ENCODE peak calls at places on chromosomes 4 and X, in nine cellular contexts. V, Z, L, G, H, T, D, B and P are unnamed samples.
A peak's percentile ranks its signal among the peaks of the same experiment; 100 is the strongest.

GRCh38 chrX:48908600-48908999 is 2.8 kb downstream of the SLC35A2 start:
- DNase-seq in V (no peak), Z (no peak), L (no peak), G (no peak), H (no peak), T (no peak), D (no peak), B (no peak), P (no peak)

GRCh38 chrX:51494409-51494808 is 2.0 kb downstream of the NUDT11 start:
- DNase-seq in V (peak; percentile 6), Z (peak; percentile 25), L (no peak), G (no peak), H (no peak), T (no peak), D (no peak), B (no peak), P (no peak)

GRCh38 chr4:94536649-94537464 is 85.1 kb downstream of the PDLIM5 start:
- DNase-seq in V (no peak), Z (no peak), L (no peak), G (no peak), H (no peak), T (no peak), D (no peak), B (no peak), P (no peak)

GRCh38 chrX:118346258-118347094 is 570 bp downstream of the WDR44 start:
- DNase-seq in V (peak; percentile 46), Z (peak; percentile 54), L (peak; percentile 37), G (peak; percentile 11), H (peak; percentile 33), T (no peak), D (peak; percentile 9), B (peak; percentile 40), P (no peak)

GRCh38 chr4:88008624-88009235 is 1.3 kb downstream of the PKD2 start:
- DNase-seq in V (peak; percentile 4), Z (no peak), L (no peak), G (no peak), H (no peak), T (no peak), D (peak; percentile 49), B (no peak), P (no peak)

GRCh38 chrX:66698273-66699204 is 59.7 kb upstream of the EDA2R start:
- DNase-seq in V (no peak), Z (no peak), L (no peak), G (no peak), H (no peak), T (no peak), D (no peak), B (no peak), P (no peak)

GRCh38 chr4:54067163-54067562 is 2.8 kb upstream of the CHIC2 start:
- DNase-seq in V (peak; percentile 69), Z (no peak), L (no peak), G (peak; percentile 29), H (peak; percentile 24), T (peak; percentile 42), D (no peak), B (peak; percentile 49), P (peak; percentile 91)

GRCh38 chr4:4542824-4543485 is 1.1 kb upstream of the STX18 start:
- DNase-seq in V (no peak), Z (peak; percentile 26), L (no peak), G (no peak), H (no peak), T (no peak), D (no peak), B (no peak), P (no peak)

GRCh38 chr4:95510145-95510544 is 38.6 kb downstream of the UNC5C start:
- DNase-seq in V (peak; percentile 17), Z (peak; percentile 14), L (no peak), G (no peak), H (no peak), T (no peak), D (peak; percentile 32), B (no peak), P (no peak)

GRCh38 chrX:42967681-42968080 is 189.7 kb upstream of the PPP1R2C start:
- DNase-seq in V (no peak), Z (no peak), L (no peak), G (no peak), H (no peak), T (no peak), D (no peak), B (no peak), P (no peak)

GRCh38 chrX:109472939-109473713 is 8.8 kb downstream of the GUCY2F start:
- DNase-seq in V (peak; percentile 21), Z (peak; percentile 46), L (no peak), G (no peak), H (no peak), T (no peak), D (peak; percentile 81), B (no peak), P (no peak)

GRCh38 chr4:63029380-63029779 is 1379.9 kb downstream of the TECRL start:
- DNase-seq in V (no peak), Z (no peak), L (no peak), G (no peak), H (no peak), T (no peak), D (no peak), B (no peak), P (no peak)

GRCh38 chrX:148871422-148872152 is 371.2 kb downstream of the AFF2 start:
- DNase-seq in V (no peak), Z (no peak), L (no peak), G (no peak), H (no peak), T (no peak), D (peak; percentile 70), B (no peak), P (peak; percentile 2)

GRCh38 chr4:177579649-177580048 is 137.4 kb upstream of the AGA start:
- DNase-seq in V (no peak), Z (no peak), L (no peak), G (no peak), H (no peak), T (no peak), D (no peak), B (no peak), P (no peak)

GRCh38 chr4:100848865-100849264 is 331.0 kb upstream of the EMCN start:
- DNase-seq in V (peak; percentile 19), Z (peak; percentile 4), L (no peak), G (no peak), H (no peak), T (no peak), D (no peak), B (no peak), P (no peak)

GRCh38 chrX:53223955-53224859 is 800 bp downstream of the KDM5C start:
- DNase-seq in V (peak; percentile 13), Z (peak; percentile 11), L (no peak), G (no peak), H (no peak), T (no peak), D (peak; percentile 33), B (no peak), P (peak; percentile 41)

GRCh38 chr4:1534076-1534872 is 128.0 kb upstream of the NKX1-1 start:
- DNase-seq in V (no peak), Z (no peak), L (no peak), G (no peak), H (no peak), T (no peak), D (no peak), B (no peak), P (no peak)

DNA sequence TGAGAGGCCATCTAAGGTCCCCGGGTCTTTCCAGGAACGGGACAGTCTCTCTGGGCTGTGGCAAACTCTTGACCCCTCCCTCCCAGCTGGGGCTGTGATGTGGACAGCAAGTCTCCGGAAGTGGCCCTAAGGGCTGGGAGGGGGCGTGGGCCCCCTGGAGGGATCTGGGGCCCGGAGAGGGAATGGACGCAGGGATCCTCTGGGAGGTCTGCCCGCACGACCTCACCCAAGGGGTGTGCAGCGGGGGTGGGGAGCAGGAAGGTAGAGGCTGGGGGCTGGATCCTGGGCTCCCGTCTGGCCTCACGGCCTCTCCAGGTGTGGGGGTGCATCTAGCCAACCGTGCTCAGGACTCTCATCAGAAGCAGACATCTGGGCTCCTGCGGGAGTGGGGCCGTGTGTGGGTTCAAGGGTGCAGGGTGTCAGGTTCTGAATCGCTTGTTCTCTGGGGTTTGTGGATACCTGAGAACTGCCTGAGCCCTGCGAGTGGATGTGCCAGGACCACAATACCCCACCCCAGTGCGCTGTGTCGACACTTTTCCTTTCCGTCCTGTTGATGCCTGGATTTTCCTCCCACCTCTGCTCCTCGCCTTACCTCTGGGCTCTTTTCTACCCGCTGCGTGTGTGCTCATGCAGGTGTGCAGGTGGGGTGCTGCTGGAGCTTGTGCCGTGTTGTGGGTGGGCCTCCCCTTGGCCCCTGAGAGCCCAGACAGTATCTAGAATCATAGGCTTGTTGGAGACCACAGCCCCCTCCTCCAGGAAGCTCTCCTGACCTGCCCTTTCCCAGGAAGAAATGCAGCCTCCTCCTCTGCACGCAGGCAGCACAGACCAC is 917 bp downstream of the CPZ start:
- DNase-seq in V (no peak), Z (no peak), L (no peak), G (no peak), H (peak; percentile 62), T (no peak), D (no peak), B (no peak), P (no peak)
- H3K27ac ChIP-seq in V (no peak overlapping the region), Z (no peak overlapping the region), L (no peak overlapping the region), G (no peak overlapping the region), H (peak overlapping the region; percentile 87), T (no peak overlapping the region), D (no peak overlapping the region), B (no peak overlapping the region), P (no peak overlapping the region)

GRCh38 chr4:41590591-41590990 is 52.6 kb downstream of the LIMCH1 start:
- DNase-seq in V (no peak), Z (no peak), L (no peak), G (peak; percentile 53), H (no peak), T (peak; percentile 43), D (no peak), B (peak; percentile 44), P (peak; percentile 14)
- H3K27ac ChIP-seq in V (peak overlapping the region; percentile 34), Z (no peak overlapping the region), L (no peak overlapping the region), G (no peak overlapping the region), H (no peak overlapping the region), T (peak overlapping the region; percentile 74), D (no peak overlapping the region), B (no peak overlapping the region), P (no peak overlapping the region)

DNA sequence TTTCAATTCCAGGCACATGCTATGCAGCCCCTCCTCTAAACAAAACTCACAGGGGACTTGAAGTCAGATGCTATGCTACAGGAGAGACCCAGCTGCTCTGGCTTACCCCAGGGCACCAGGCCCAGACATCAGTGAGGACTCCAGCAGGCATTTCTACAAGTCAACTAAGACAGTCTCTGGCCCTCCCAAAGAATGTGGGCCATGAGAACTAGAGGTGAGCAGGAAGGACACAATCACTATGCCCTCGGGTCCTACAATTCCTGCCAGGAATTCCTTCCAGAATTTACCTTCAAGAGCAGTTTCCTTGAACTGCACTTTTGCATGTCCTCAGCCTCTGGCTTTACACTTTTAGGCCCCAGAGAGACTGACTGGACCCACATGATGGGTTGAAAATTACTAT is 17.4 kb downstream of the TMEM192 start:
- DNase-seq in V (no peak), Z (no peak), L (no peak), G (no peak), H (no peak), T (no peak), D (no peak), B (no peak), P (no peak)
- H3K27ac ChIP-seq in V (no peak overlapping the region), Z (no peak overlapping the region), L (no peak overlapping the region), G (no peak overlapping the region), H (no peak overlapping the region), T (no peak overlapping the region), D (no peak overlapping the region), B (no peak overlapping the region), P (no peak overlapping the region)

DNA sequence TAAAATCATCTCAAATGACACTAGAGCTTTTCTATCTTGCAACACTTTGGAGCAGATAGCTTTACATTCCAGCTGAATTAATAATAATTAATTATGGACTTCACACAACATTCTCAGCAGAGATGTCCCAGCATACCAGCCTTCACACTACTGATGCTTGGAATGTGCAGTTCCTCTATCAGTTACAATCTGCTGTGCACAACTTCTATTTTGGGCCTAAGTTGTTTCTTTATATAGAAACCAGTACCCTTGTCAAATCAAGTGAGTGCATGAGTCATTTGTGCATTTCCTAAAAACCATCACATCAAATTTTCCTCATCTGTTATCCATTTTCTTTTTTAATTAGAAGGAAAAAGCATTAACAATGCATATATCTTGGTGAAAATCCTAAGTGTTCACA is 8.8 kb upstream of the RASL11B start:
- DNase-seq in V (no peak), Z (no peak), L (no peak), G (no peak), H (no peak), T (no peak), D (no peak), B (no peak), P (no peak)
- H3K27ac ChIP-seq in V (no peak overlapping the region), Z (no peak overlapping the region), L (no peak overlapping the region), G (no peak overlapping the region), H (no peak overlapping the region), T (no peak overlapping the region), D (no peak overlapping the region), B (no peak overlapping the region), P (no peak overlapping the region)